ENCODE peak calls at places on chromosomes 4 and X, in seven cellular contexts. One of them, this sample, is unnamed. For H3K9me3, the result is how much of the 10 kb centered on the place peaks cover.

GRCh38 chr4:83204731-83205130 is 79.9 kb downstream of the COQ2 start:
- DNase-seq in left ventricle myocardium inferior: no peak
- DNase-seq in breast epithelium: no peak
- DNase-seq in CD8-positive, alpha-beta memory T cell: no peak
- DNase-seq in adrenal gland: no peak
- DNase-seq in neuronal stem cell: no peak
- DNase-seq in HepG2: no peak
- DNase-seq in this sample: no peak

GRCh38 chr4:77310931-77311330 is 153.9 kb downstream of the CCNG2 start:
- DNase-seq in left ventricle myocardium inferior: no peak
- DNase-seq in CD8-positive, alpha-beta memory T cell: no peak
- DNase-seq in HepG2: no peak
- DNase-seq in breast epithelium: no peak
- DNase-seq in neuronal stem cell: no peak
- DNase-seq in adrenal gland: no peak
- DNase-seq in this sample: no peak

GRCh38 chr4:47209833-47210232 is 178.5 kb downstream of the GABRB1 start:
- DNase-seq in neuronal stem cell: no peak
- DNase-seq in breast epithelium: no peak
- DNase-seq in HepG2: no peak
- DNase-seq in adrenal gland: no peak
- DNase-seq in left ventricle myocardium inferior: no peak
- DNase-seq in CD8-positive, alpha-beta memory T cell: no peak
- DNase-seq in this sample: no peak

GRCh38 chrX:54087661-54088060 is 43.4 kb upstream of the PHF8 start:
- DNase-seq in neuronal stem cell: no peak
- DNase-seq in left ventricle myocardium inferior: no peak
- DNase-seq in CD8-positive, alpha-beta memory T cell: no peak
- DNase-seq in HepG2: no peak
- DNase-seq in adrenal gland: no peak
- DNase-seq in breast epithelium: no peak
- DNase-seq in this sample: no peak

GRCh38 chr4:77538144-77538543 is 67.5 kb upstream of the CXCL13 start:
- DNase-seq in HepG2: no peak
- DNase-seq in neuronal stem cell: no peak
- DNase-seq in left ventricle myocardium inferior: no peak
- DNase-seq in CD8-positive, alpha-beta memory T cell: no peak
- DNase-seq in breast epithelium: no peak
- DNase-seq in adrenal gland: no peak
- DNase-seq in this sample: peak

GRCh38 chr4:145755802-145756201 is 75.9 kb downstream of the C4orf51 start:
- DNase-seq in HepG2: no peak
- DNase-seq in CD8-positive, alpha-beta memory T cell: no peak
- DNase-seq in left ventricle myocardium inferior: no peak
- DNase-seq in adrenal gland: no peak
- DNase-seq in neuronal stem cell: no peak
- DNase-seq in breast epithelium: no peak
- DNase-seq in this sample: no peak

GRCh38 chrX:111854778-111855490 is 21.0 kb upstream of the TRPC5OS start:
- DNase-seq in HepG2: no peak
- DNase-seq in breast epithelium: no peak
- DNase-seq in CD8-positive, alpha-beta memory T cell: no peak
- DNase-seq in neuronal stem cell: no peak
- DNase-seq in left ventricle myocardium inferior: no peak
- DNase-seq in adrenal gland: no peak
- DNase-seq in this sample: peak

GRCh38 chrX:38468758-38469157 is 92.6 kb upstream of the TSPAN7 start:
- DNase-seq in CD8-positive, alpha-beta memory T cell: no peak
- DNase-seq in neuronal stem cell: no peak
- DNase-seq in breast epithelium: no peak
- DNase-seq in HepG2: no peak
- DNase-seq in left ventricle myocardium inferior: no peak
- DNase-seq in adrenal gland: no peak
- DNase-seq in this sample: no peak

GRCh38 chr4:17773125-17773698 is 8.2 kb downstream of the FAM184B start:
- DNase-seq in neuronal stem cell: no peak
- DNase-seq in HepG2: no peak
- DNase-seq in left ventricle myocardium inferior: no peak
- DNase-seq in adrenal gland: no peak
- DNase-seq in CD8-positive, alpha-beta memory T cell: no peak
- DNase-seq in breast epithelium: no peak
- DNase-seq in this sample: no peak

GRCh38 chrX:21374994-21375794 is 976 bp downstream of the CNKSR2 start:
- DNase-seq in neuronal stem cell: peak
- DNase-seq in breast epithelium: no peak
- DNase-seq in CD8-positive, alpha-beta memory T cell: no peak
- DNase-seq in HepG2: no peak
- DNase-seq in adrenal gland: no peak
- DNase-seq in left ventricle myocardium inferior: no peak
- DNase-seq in this sample: no peak

GRCh38 chr4:76977731-76978350 is 28.3 kb downstream of the SEPTIN11 start:
- DNase-seq in neuronal stem cell: no peak
- DNase-seq in adrenal gland: no peak
- DNase-seq in breast epithelium: no peak
- DNase-seq in HepG2: no peak
- DNase-seq in CD8-positive, alpha-beta memory T cell: no peak
- DNase-seq in left ventricle myocardium inferior: no peak
- DNase-seq in this sample: no peak

GRCh38 chr4:30429813-30430466 is 290.2 kb upstream of the PCDH7 start:
- DNase-seq in left ventricle myocardium inferior: no peak
- DNase-seq in neuronal stem cell: no peak
- DNase-seq in CD8-positive, alpha-beta memory T cell: no peak
- DNase-seq in breast epithelium: no peak
- DNase-seq in HepG2: no peak
- DNase-seq in adrenal gland: no peak
- DNase-seq in this sample: no peak

GRCh38 chr4:52638717-52639116 is 20.4 kb downstream of the USP46 start:
- DNase-seq in breast epithelium: no peak
- DNase-seq in HepG2: no peak
- DNase-seq in CD8-positive, alpha-beta memory T cell: no peak
- DNase-seq in left ventricle myocardium inferior: no peak
- DNase-seq in neuronal stem cell: no peak
- DNase-seq in adrenal gland: no peak
- DNase-seq in this sample: no peak

GRCh38 chr4:5524900-5525299 is 183.5 kb downstream of the EVC2 start:
- DNase-seq in CD8-positive, alpha-beta memory T cell: no peak
- DNase-seq in left ventricle myocardium inferior: no peak
- DNase-seq in adrenal gland: peak
- DNase-seq in breast epithelium: peak
- DNase-seq in neuronal stem cell: no peak
- DNase-seq in HepG2: no peak
- DNase-seq in this sample: no peak

GRCh38 chr4:150938417-150938816 is 76.7 kb downstream of the LRBA start:
- DNase-seq in neuronal stem cell: peak
- DNase-seq in CD8-positive, alpha-beta memory T cell: no peak
- DNase-seq in breast epithelium: no peak
- DNase-seq in HepG2: no peak
- DNase-seq in adrenal gland: no peak
- DNase-seq in left ventricle myocardium inferior: no peak
- DNase-seq in this sample: no peak

DNA sequence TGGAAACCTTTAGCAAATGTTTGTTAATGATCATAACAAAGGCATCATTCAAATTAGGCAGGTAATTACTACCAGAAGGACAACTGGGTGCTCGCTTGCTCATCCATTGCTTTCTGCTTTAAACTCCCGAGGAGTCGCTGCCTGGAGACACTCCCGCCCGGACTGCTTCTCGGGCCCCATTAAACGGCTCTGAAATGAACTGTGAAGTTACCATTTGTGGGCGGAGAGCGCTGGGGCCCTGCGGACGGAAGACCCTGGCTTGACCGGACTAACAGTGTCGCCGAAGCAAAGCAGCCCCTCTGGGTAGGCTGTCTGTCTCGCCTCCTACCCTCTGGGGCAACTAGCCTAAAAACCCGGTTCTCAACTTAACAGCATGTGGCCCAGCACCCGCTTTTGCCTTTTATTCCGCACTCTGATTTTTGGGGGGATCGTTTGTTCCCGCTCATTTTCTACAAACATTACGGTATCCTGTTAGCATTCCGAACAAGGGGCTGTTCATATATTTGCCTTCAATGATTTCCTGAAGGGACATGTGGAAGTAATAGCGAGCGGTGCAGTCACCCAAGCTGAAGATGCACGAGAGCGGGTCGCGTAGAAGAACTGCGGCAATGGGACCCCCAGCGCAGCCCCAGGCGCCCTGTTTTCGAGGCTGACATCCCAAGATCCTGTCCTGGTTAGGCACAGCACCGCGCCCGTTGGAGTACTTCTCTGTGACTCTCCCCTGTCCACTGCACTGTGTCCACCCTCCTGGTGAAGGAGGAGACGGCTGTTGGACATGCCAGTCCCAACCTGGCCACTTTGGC is 1.6 kb upstream of the PDGFRA start:
- DNase-seq in neuronal stem cell: peak
- DNase-seq in HepG2: no peak
- DNase-seq in CD8-positive, alpha-beta memory T cell: no peak
- DNase-seq in left ventricle myocardium inferior: no peak
- DNase-seq in adrenal gland: no peak
- DNase-seq in breast epithelium: no peak
- DNase-seq in this sample: no peak
- H3K4me3 ChIP-seq in neuronal stem cell: peak
- H3K4me3 ChIP-seq in HepG2: no peak
- H3K4me3 ChIP-seq in CD8-positive, alpha-beta memory T cell: no peak
- H3K4me3 ChIP-seq in left ventricle myocardium inferior: peak
- H3K4me3 ChIP-seq in adrenal gland: no peak
- H3K4me3 ChIP-seq in breast epithelium: peak
- H3K4me3 ChIP-seq in this sample: no peak

GRCh38 chr4:88357262-88357661 is 21.4 kb upstream of the HERC6 start:
- DNase-seq in breast epithelium: no peak
- DNase-seq in adrenal gland: no peak
- DNase-seq in neuronal stem cell: no peak
- DNase-seq in HepG2: no peak
- DNase-seq in left ventricle myocardium inferior: no peak
- DNase-seq in CD8-positive, alpha-beta memory T cell: no peak
- DNase-seq in this sample: no peak

GRCh38 chr4:88360791-88361190 is 17.9 kb upstream of the HERC6 start:
- DNase-seq in breast epithelium: no peak
- DNase-seq in left ventricle myocardium inferior: no peak
- DNase-seq in neuronal stem cell: no peak
- DNase-seq in adrenal gland: no peak
- DNase-seq in HepG2: no peak
- DNase-seq in CD8-positive, alpha-beta memory T cell: no peak
- DNase-seq in this sample: no peak

GRCh38 chr4:88356771-88357170 is 21.9 kb upstream of the HERC6 start:
- DNase-seq in breast epithelium: no peak
- DNase-seq in neuronal stem cell: no peak
- DNase-seq in HepG2: no peak
- DNase-seq in adrenal gland: no peak
- DNase-seq in CD8-positive, alpha-beta memory T cell: no peak
- DNase-seq in left ventricle myocardium inferior: no peak
- DNase-seq in this sample: no peak

GRCh38 chr4:88359558-88359957 is 19.1 kb upstream of the HERC6 start:
- DNase-seq in CD8-positive, alpha-beta memory T cell: no peak
- DNase-seq in HepG2: no peak
- DNase-seq in adrenal gland: no peak
- DNase-seq in breast epithelium: no peak
- DNase-seq in neuronal stem cell: no peak
- DNase-seq in left ventricle myocardium inferior: no peak
- DNase-seq in this sample: no peak

GRCh38 chr4:88360256-88360655 is 18.4 kb upstream of the HERC6 start:
- DNase-seq in breast epithelium: no peak
- DNase-seq in HepG2: no peak
- DNase-seq in left ventricle myocardium inferior: no peak
- DNase-seq in neuronal stem cell: no peak
- DNase-seq in CD8-positive, alpha-beta memory T cell: no peak
- DNase-seq in adrenal gland: no peak
- DNase-seq in this sample: no peak
- H3K9me3 ChIP-seq in breast epithelium: under half
- H3K9me3 ChIP-seq in HepG2: under half
- H3K9me3 ChIP-seq in left ventricle myocardium inferior: under half
- H3K9me3 ChIP-seq in neuronal stem cell: under half
- H3K9me3 ChIP-seq in CD8-positive, alpha-beta memory T cell: under half
- H3K9me3 ChIP-seq in adrenal gland: under half
- H3K9me3 ChIP-seq in this sample: under half

GRCh38 chrX:154381271-154381670 is 2.2 kb downstream of the EMD start:
- DNase-seq in neuronal stem cell: no peak
- DNase-seq in left ventricle myocardium inferior: no peak
- DNase-seq in HepG2: no peak
- DNase-seq in breast epithelium: no peak
- DNase-seq in CD8-positive, alpha-beta memory T cell: no peak
- DNase-seq in adrenal gland: no peak
- DNase-seq in this sample: no peak

GRCh38 chrX:154379569-154379951 is 465 bp downstream of the EMD start:
- DNase-seq in CD8-positive, alpha-beta memory T cell: no peak
- DNase-seq in adrenal gland: no peak
- DNase-seq in breast epithelium: no peak
- DNase-seq in neuronal stem cell: no peak
- DNase-seq in HepG2: no peak
- DNase-seq in left ventricle myocardium inferior: peak
- DNase-seq in this sample: no peak

GRCh38 chrX:154382483-154383069 is 3.5 kb downstream of the EMD start:
- DNase-seq in breast epithelium: no peak
- DNase-seq in CD8-positive, alpha-beta memory T cell: no peak
- DNase-seq in neuronal stem cell: no peak
- DNase-seq in HepG2: no peak
- DNase-seq in left ventricle myocardium inferior: no peak
- DNase-seq in adrenal gland: no peak
- DNase-seq in this sample: no peak

GRCh38 chrX:154380153-154380552 is 1.1 kb downstream of the EMD start:
- DNase-seq in adrenal gland: no peak
- DNase-seq in HepG2: no peak
- DNase-seq in neuronal stem cell: no peak
- DNase-seq in breast epithelium: no peak
- DNase-seq in CD8-positive, alpha-beta memory T cell: no peak
- DNase-seq in left ventricle myocardium inferior: no peak
- DNase-seq in this sample: no peak

DNA sequence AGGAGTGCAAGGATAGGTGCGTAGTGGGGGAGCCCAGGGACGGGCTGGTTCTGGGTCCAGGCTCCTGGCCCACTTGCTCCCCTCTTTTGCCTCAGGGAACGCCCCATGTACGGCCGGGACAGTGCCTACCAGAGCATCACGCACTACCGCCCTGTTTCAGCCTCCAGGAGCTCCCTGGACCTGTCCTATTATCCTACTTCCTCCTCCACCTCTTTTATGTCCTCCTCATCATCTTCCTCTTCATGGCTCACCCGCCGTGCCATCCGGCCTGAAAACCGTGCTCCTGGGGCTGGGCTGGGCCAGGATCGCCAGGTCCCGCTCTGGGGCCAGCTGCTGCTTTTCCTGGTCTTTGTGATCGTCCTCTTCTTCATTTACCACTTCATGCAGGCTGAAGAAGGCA is 1.7 kb downstream of the EMD start:
- DNase-seq in CD8-positive, alpha-beta memory T cell: no peak
- DNase-seq in left ventricle myocardium inferior: no peak
- DNase-seq in neuronal stem cell: no peak
- DNase-seq in HepG2: no peak
- DNase-seq in adrenal gland: no peak
- DNase-seq in breast epithelium: no peak
- DNase-seq in this sample: no peak
- H3K4me3 ChIP-seq in CD8-positive, alpha-beta memory T cell: peak
- H3K4me3 ChIP-seq in left ventricle myocardium inferior: peak
- H3K4me3 ChIP-seq in neuronal stem cell: peak
- H3K4me3 ChIP-seq in HepG2: no peak
- H3K4me3 ChIP-seq in adrenal gland: no peak
- H3K4me3 ChIP-seq in breast epithelium: peak
- H3K4me3 ChIP-seq in this sample: no peak

DNA sequence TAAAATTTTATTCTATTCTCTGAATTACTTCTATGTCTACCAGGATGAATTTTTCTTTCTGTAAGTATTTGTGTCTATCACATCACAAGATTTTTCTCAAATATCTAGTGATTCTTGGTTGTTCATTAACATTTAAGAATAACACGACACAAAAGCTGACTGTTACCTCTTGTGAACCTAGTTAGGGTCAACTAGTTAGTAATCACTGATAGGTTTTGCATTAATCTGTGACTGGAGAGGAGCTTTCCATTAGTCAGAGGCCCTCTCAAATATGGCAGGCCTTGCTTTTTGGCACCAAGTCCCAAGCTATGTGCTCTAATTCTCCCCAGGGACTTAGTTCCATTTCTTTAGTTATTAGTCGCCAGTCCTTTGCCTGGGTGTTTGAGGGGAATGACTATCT is 259.2 kb downstream of the CFAP299 start:
- DNase-seq in left ventricle myocardium inferior: no peak
- DNase-seq in adrenal gland: no peak
- DNase-seq in HepG2: no peak
- DNase-seq in neuronal stem cell: no peak
- DNase-seq in CD8-positive, alpha-beta memory T cell: no peak
- DNase-seq in breast epithelium: no peak
- DNase-seq in this sample: no peak
- H3K9me3 ChIP-seq in left ventricle myocardium inferior: under half
- H3K9me3 ChIP-seq in adrenal gland: under half
- H3K9me3 ChIP-seq in HepG2: under half
- H3K9me3 ChIP-seq in neuronal stem cell: under half
- H3K9me3 ChIP-seq in CD8-positive, alpha-beta memory T cell: under half
- H3K9me3 ChIP-seq in breast epithelium: under half
- H3K9me3 ChIP-seq in this sample: under half